ENCODE peak calls at places on chromosomes 3 and 15, in seven cellular contexts. One of them, this sample, is unnamed.

GRCh38 chr3:18208856-18209255 is 216.3 kb downstream of the SATB1 start:
- DNase-seq in nucleus accumbens: no peak
- DNase-seq in HCEC 1CT: no peak
- DNase-seq in activated CD4-positive, alpha-beta T cell treated with anti-CD3 and anti-CD28 coated beads for 1 hour: no peak
- DNase-seq in ELR: no peak
- DNase-seq in C1 segment of cervical spinal cord: no peak
- DNase-seq in ureter: no peak
- DNase-seq in this sample: no peak

GRCh38 chr3:98552232-98553020 is 20.6 kb downstream of the GPR15 start:
- DNase-seq in HCEC 1CT: no peak
- DNase-seq in C1 segment of cervical spinal cord: no peak
- DNase-seq in activated CD4-positive, alpha-beta T cell treated with anti-CD3 and anti-CD28 coated beads for 1 hour: no peak
- DNase-seq in ureter: no peak
- DNase-seq in ELR: no peak
- DNase-seq in nucleus accumbens: no peak
- DNase-seq in this sample: no peak

GRCh38 chr3:12557472-12558105 is 702 bp downstream of the MKRN2 start:
- DNase-seq in ureter: no peak
- DNase-seq in HCEC 1CT: peak
- DNase-seq in ELR: peak
- DNase-seq in activated CD4-positive, alpha-beta T cell treated with anti-CD3 and anti-CD28 coated beads for 1 hour: no peak
- DNase-seq in C1 segment of cervical spinal cord: no peak
- DNase-seq in nucleus accumbens: no peak
- DNase-seq in this sample: no peak

GRCh38 chr3:54970895-54971294 is 43.0 kb upstream of the LRTM1 start:
- DNase-seq in ureter: no peak
- DNase-seq in nucleus accumbens: no peak
- DNase-seq in ELR: peak
- DNase-seq in activated CD4-positive, alpha-beta T cell treated with anti-CD3 and anti-CD28 coated beads for 1 hour: no peak
- DNase-seq in C1 segment of cervical spinal cord: no peak
- DNase-seq in HCEC 1CT: peak
- DNase-seq in this sample: no peak

GRCh38 chr3:171810278-171811058 is at the start of gene PLD1:
- DNase-seq in activated CD4-positive, alpha-beta T cell treated with anti-CD3 and anti-CD28 coated beads for 1 hour: no peak
- DNase-seq in HCEC 1CT: peak
- DNase-seq in C1 segment of cervical spinal cord: peak
- DNase-seq in ureter: peak
- DNase-seq in ELR: peak
- DNase-seq in nucleus accumbens: peak
- DNase-seq in this sample: peak

GRCh38 chr3:65401359-65401810 is 637.3 kb downstream of the MAGI1 start:
- DNase-seq in nucleus accumbens: no peak
- DNase-seq in HCEC 1CT: no peak
- DNase-seq in C1 segment of cervical spinal cord: no peak
- DNase-seq in ELR: no peak
- DNase-seq in activated CD4-positive, alpha-beta T cell treated with anti-CD3 and anti-CD28 coated beads for 1 hour: no peak
- DNase-seq in ureter: no peak
- DNase-seq in this sample: no peak

GRCh38 chr3:45321607-45322391 is 66.6 kb upstream of the LARS2 start:
- DNase-seq in activated CD4-positive, alpha-beta T cell treated with anti-CD3 and anti-CD28 coated beads for 1 hour: no peak
- DNase-seq in C1 segment of cervical spinal cord: no peak
- DNase-seq in HCEC 1CT: no peak
- DNase-seq in ureter: no peak
- DNase-seq in ELR: peak
- DNase-seq in nucleus accumbens: no peak
- DNase-seq in this sample: no peak

GRCh38 chr3:196868297-196868661 is 559 bp downstream of the SENP5 start:
- DNase-seq in nucleus accumbens: no peak
- DNase-seq in ELR: peak
- DNase-seq in ureter: no peak
- DNase-seq in HCEC 1CT: peak
- DNase-seq in C1 segment of cervical spinal cord: peak
- DNase-seq in activated CD4-positive, alpha-beta T cell treated with anti-CD3 and anti-CD28 coated beads for 1 hour: no peak
- DNase-seq in this sample: no peak

GRCh38 chr3:125192190-125193035 is 20.1 kb downstream of the SLC12A8 start:
- DNase-seq in ureter: no peak
- DNase-seq in activated CD4-positive, alpha-beta T cell treated with anti-CD3 and anti-CD28 coated beads for 1 hour: no peak
- DNase-seq in HCEC 1CT: no peak
- DNase-seq in ELR: no peak
- DNase-seq in C1 segment of cervical spinal cord: no peak
- DNase-seq in nucleus accumbens: no peak
- DNase-seq in this sample: no peak

GRCh38 chr3:150170843-150171513 is 200.3 kb upstream of the PFN2 start:
- DNase-seq in activated CD4-positive, alpha-beta T cell treated with anti-CD3 and anti-CD28 coated beads for 1 hour: no peak
- DNase-seq in C1 segment of cervical spinal cord: peak
- DNase-seq in HCEC 1CT: no peak
- DNase-seq in ELR: no peak
- DNase-seq in nucleus accumbens: peak
- DNase-seq in ureter: no peak
- DNase-seq in this sample: peak

GRCh38 chr15:48336940-48337339 is 5.7 kb downstream of the DUT start:
- DNase-seq in ELR: peak
- DNase-seq in HCEC 1CT: no peak
- DNase-seq in C1 segment of cervical spinal cord: no peak
- DNase-seq in ureter: no peak
- DNase-seq in activated CD4-positive, alpha-beta T cell treated with anti-CD3 and anti-CD28 coated beads for 1 hour: no peak
- DNase-seq in nucleus accumbens: no peak
- DNase-seq in this sample: no peak

GRCh38 chr3:48798998-48799397 is 48.7 kb downstream of the PRKAR2A start:
- DNase-seq in ureter: no peak
- DNase-seq in HCEC 1CT: no peak
- DNase-seq in nucleus accumbens: no peak
- DNase-seq in ELR: no peak
- DNase-seq in C1 segment of cervical spinal cord: no peak
- DNase-seq in activated CD4-positive, alpha-beta T cell treated with anti-CD3 and anti-CD28 coated beads for 1 hour: no peak
- DNase-seq in this sample: no peak

GRCh38 chr3:106261915-106262683 is 393.3 kb upstream of the CBLB start:
- DNase-seq in ureter: no peak
- DNase-seq in activated CD4-positive, alpha-beta T cell treated with anti-CD3 and anti-CD28 coated beads for 1 hour: no peak
- DNase-seq in ELR: peak
- DNase-seq in nucleus accumbens: no peak
- DNase-seq in C1 segment of cervical spinal cord: no peak
- DNase-seq in HCEC 1CT: peak
- DNase-seq in this sample: no peak

GRCh38 chr15:68536331-68537095 is 42.3 kb upstream of the CORO2B start:
- DNase-seq in ureter: no peak
- DNase-seq in C1 segment of cervical spinal cord: no peak
- DNase-seq in ELR: peak
- DNase-seq in HCEC 1CT: peak
- DNase-seq in activated CD4-positive, alpha-beta T cell treated with anti-CD3 and anti-CD28 coated beads for 1 hour: no peak
- DNase-seq in nucleus accumbens: no peak
- DNase-seq in this sample: no peak

GRCh38 chr3:160567774-160568173 is 2.4 kb upstream of the KPNA4 start:
- DNase-seq in activated CD4-positive, alpha-beta T cell treated with anti-CD3 and anti-CD28 coated beads for 1 hour: no peak
- DNase-seq in ELR: no peak
- DNase-seq in HCEC 1CT: no peak
- DNase-seq in ureter: no peak
- DNase-seq in C1 segment of cervical spinal cord: no peak
- DNase-seq in nucleus accumbens: no peak
- DNase-seq in this sample: no peak

GRCh38 chr3:159126261-159127020 is 324.6 kb downstream of the MFSD1 start:
- DNase-seq in activated CD4-positive, alpha-beta T cell treated with anti-CD3 and anti-CD28 coated beads for 1 hour: no peak
- DNase-seq in HCEC 1CT: peak
- DNase-seq in ureter: no peak
- DNase-seq in ELR: peak
- DNase-seq in C1 segment of cervical spinal cord: no peak
- DNase-seq in nucleus accumbens: no peak
- DNase-seq in this sample: no peak

GRCh38 chr3:139520028-139520737 is 19.4 kb downstream of the RBP1 start:
- DNase-seq in HCEC 1CT: no peak
- DNase-seq in nucleus accumbens: no peak
- DNase-seq in activated CD4-positive, alpha-beta T cell treated with anti-CD3 and anti-CD28 coated beads for 1 hour: no peak
- DNase-seq in ELR: no peak
- DNase-seq in ureter: no peak
- DNase-seq in C1 segment of cervical spinal cord: no peak
- DNase-seq in this sample: no peak

GRCh38 chr3:98553751-98554150 is 22.0 kb downstream of the GPR15 start:
- DNase-seq in ureter: no peak
- DNase-seq in HCEC 1CT: no peak
- DNase-seq in ELR: no peak
- DNase-seq in nucleus accumbens: no peak
- DNase-seq in activated CD4-positive, alpha-beta T cell treated with anti-CD3 and anti-CD28 coated beads for 1 hour: no peak
- DNase-seq in C1 segment of cervical spinal cord: no peak
- DNase-seq in this sample: no peak

GRCh38 chr15:34275154-34275553 is 50.3 kb downstream of the EMC4 start:
- DNase-seq in ureter: no peak
- DNase-seq in HCEC 1CT: peak
- DNase-seq in activated CD4-positive, alpha-beta T cell treated with anti-CD3 and anti-CD28 coated beads for 1 hour: no peak
- DNase-seq in ELR: peak
- DNase-seq in nucleus accumbens: no peak
- DNase-seq in C1 segment of cervical spinal cord: no peak
- DNase-seq in this sample: no peak

GRCh38 chr3:65914740-65915366 is 123.9 kb downstream of the MAGI1 start:
- DNase-seq in ELR: peak
- DNase-seq in activated CD4-positive, alpha-beta T cell treated with anti-CD3 and anti-CD28 coated beads for 1 hour: no peak
- DNase-seq in ureter: no peak
- DNase-seq in C1 segment of cervical spinal cord: no peak
- DNase-seq in nucleus accumbens: no peak
- DNase-seq in HCEC 1CT: peak
- DNase-seq in this sample: no peak

GRCh38 chr15:81531141-81531592 is 157.2 kb upstream of the TMC3 start:
- DNase-seq in nucleus accumbens: no peak
- DNase-seq in C1 segment of cervical spinal cord: no peak
- DNase-seq in ELR: peak
- DNase-seq in ureter: no peak
- DNase-seq in activated CD4-positive, alpha-beta T cell treated with anti-CD3 and anti-CD28 coated beads for 1 hour: no peak
- DNase-seq in HCEC 1CT: peak
- DNase-seq in this sample: no peak

GRCh38 chr3:57893156-57893555 is 115.1 kb upstream of the FLNB start:
- DNase-seq in activated CD4-positive, alpha-beta T cell treated with anti-CD3 and anti-CD28 coated beads for 1 hour: no peak
- DNase-seq in C1 segment of cervical spinal cord: no peak
- DNase-seq in nucleus accumbens: no peak
- DNase-seq in HCEC 1CT: no peak
- DNase-seq in ureter: no peak
- DNase-seq in ELR: no peak
- DNase-seq in this sample: no peak

GRCh38 chr3:72892081-72892763 is 4.4 kb downstream of the GXYLT2 start:
- DNase-seq in ELR: peak
- DNase-seq in nucleus accumbens: peak
- DNase-seq in HCEC 1CT: peak
- DNase-seq in ureter: no peak
- DNase-seq in activated CD4-positive, alpha-beta T cell treated with anti-CD3 and anti-CD28 coated beads for 1 hour: no peak
- DNase-seq in C1 segment of cervical spinal cord: peak
- DNase-seq in this sample: peak

GRCh38 chr3:129587559-129588210 is 18.8 kb downstream of the PLXND1 start:
- DNase-seq in activated CD4-positive, alpha-beta T cell treated with anti-CD3 and anti-CD28 coated beads for 1 hour: no peak
- DNase-seq in ureter: no peak
- DNase-seq in ELR: peak
- DNase-seq in nucleus accumbens: no peak
- DNase-seq in C1 segment of cervical spinal cord: no peak
- DNase-seq in HCEC 1CT: no peak
- DNase-seq in this sample: no peak

GRCh38 chr15:27827336-27827735 is 271.8 kb downstream of the OCA2 start:
- DNase-seq in C1 segment of cervical spinal cord: no peak
- DNase-seq in ureter: no peak
- DNase-seq in HCEC 1CT: no peak
- DNase-seq in nucleus accumbens: no peak
- DNase-seq in activated CD4-positive, alpha-beta T cell treated with anti-CD3 and anti-CD28 coated beads for 1 hour: no peak
- DNase-seq in ELR: no peak
- DNase-seq in this sample: no peak

GRCh38 chr3:142888099-142888483 is 792 bp downstream of the PCOLCE2 start:
- DNase-seq in ureter: no peak
- DNase-seq in ELR: peak
- DNase-seq in activated CD4-positive, alpha-beta T cell treated with anti-CD3 and anti-CD28 coated beads for 1 hour: no peak
- DNase-seq in HCEC 1CT: no peak
- DNase-seq in nucleus accumbens: no peak
- DNase-seq in C1 segment of cervical spinal cord: no peak
- DNase-seq in this sample: no peak

GRCh38 chr3:165748094-165748493 is 89.1 kb downstream of the BCHE start:
- DNase-seq in nucleus accumbens: no peak
- DNase-seq in ureter: no peak
- DNase-seq in C1 segment of cervical spinal cord: no peak
- DNase-seq in HCEC 1CT: no peak
- DNase-seq in ELR: no peak
- DNase-seq in activated CD4-positive, alpha-beta T cell treated with anti-CD3 and anti-CD28 coated beads for 1 hour: no peak
- DNase-seq in this sample: no peak

GRCh38 chr3:61936344-61936937 is 375.1 kb downstream of the PTPRG start:
- DNase-seq in HCEC 1CT: peak
- DNase-seq in ureter: no peak
- DNase-seq in activated CD4-positive, alpha-beta T cell treated with anti-CD3 and anti-CD28 coated beads for 1 hour: no peak
- DNase-seq in nucleus accumbens: no peak
- DNase-seq in ELR: peak
- DNase-seq in C1 segment of cervical spinal cord: no peak
- DNase-seq in this sample: no peak

GRCh38 chr3:185537369-185537970 is 14.9 kb downstream of the LIPH start:
- DNase-seq in activated CD4-positive, alpha-beta T cell treated with anti-CD3 and anti-CD28 coated beads for 1 hour: no peak
- DNase-seq in nucleus accumbens: no peak
- DNase-seq in HCEC 1CT: peak
- DNase-seq in ureter: peak
- DNase-seq in C1 segment of cervical spinal cord: no peak
- DNase-seq in ELR: peak
- DNase-seq in this sample: no peak

GRCh38 chr15:69762373-69763148 is 309.9 kb downstream of the RPLP1 start:
- DNase-seq in ureter: no peak
- DNase-seq in HCEC 1CT: no peak
- DNase-seq in activated CD4-positive, alpha-beta T cell treated with anti-CD3 and anti-CD28 coated beads for 1 hour: no peak
- DNase-seq in C1 segment of cervical spinal cord: no peak
- DNase-seq in nucleus accumbens: no peak
- DNase-seq in ELR: no peak
- DNase-seq in this sample: no peak

GRCh38 chr3:114471478-114471877 is 177.7 kb downstream of the TIGIT start:
- DNase-seq in ureter: no peak
- DNase-seq in ELR: no peak
- DNase-seq in C1 segment of cervical spinal cord: no peak
- DNase-seq in nucleus accumbens: no peak
- DNase-seq in activated CD4-positive, alpha-beta T cell treated with anti-CD3 and anti-CD28 coated beads for 1 hour: no peak
- DNase-seq in HCEC 1CT: no peak
- DNase-seq in this sample: no peak

GRCh38 chr3:122406198-122406597 is 9.7 kb downstream of the WDR5B start:
- DNase-seq in ureter: no peak
- DNase-seq in ELR: no peak
- DNase-seq in activated CD4-positive, alpha-beta T cell treated with anti-CD3 and anti-CD28 coated beads for 1 hour: no peak
- DNase-seq in C1 segment of cervical spinal cord: no peak
- DNase-seq in nucleus accumbens: no peak
- DNase-seq in HCEC 1CT: no peak
- DNase-seq in this sample: no peak

GRCh38 chr15:42158941-42159340 is 2.5 kb upstream of the PLA2G4F start:
- DNase-seq in activated CD4-positive, alpha-beta T cell treated with anti-CD3 and anti-CD28 coated beads for 1 hour: no peak
- DNase-seq in ELR: no peak
- DNase-seq in HCEC 1CT: no peak
- DNase-seq in nucleus accumbens: no peak
- DNase-seq in ureter: no peak
- DNase-seq in C1 segment of cervical spinal cord: no peak
- DNase-seq in this sample: no peak

GRCh38 chr3:24657870-24658535 is 163.4 kb upstream of the THRB start:
- DNase-seq in C1 segment of cervical spinal cord: no peak
- DNase-seq in ureter: no peak
- DNase-seq in HCEC 1CT: no peak
- DNase-seq in activated CD4-positive, alpha-beta T cell treated with anti-CD3 and anti-CD28 coated beads for 1 hour: no peak
- DNase-seq in ELR: no peak
- DNase-seq in nucleus accumbens: no peak
- DNase-seq in this sample: no peak

GRCh38 chr3:13173186-13173585 is 100.0 kb upstream of the IQSEC1 start:
- DNase-seq in nucleus accumbens: no peak
- DNase-seq in HCEC 1CT: no peak
- DNase-seq in ELR: no peak
- DNase-seq in ureter: no peak
- DNase-seq in C1 segment of cervical spinal cord: no peak
- DNase-seq in activated CD4-positive, alpha-beta T cell treated with anti-CD3 and anti-CD28 coated beads for 1 hour: no peak
- DNase-seq in this sample: no peak

GRCh38 chr15:68818088-68818670 is 2.5 kb downstream of the ANP32A start:
- DNase-seq in nucleus accumbens: peak
- DNase-seq in C1 segment of cervical spinal cord: peak
- DNase-seq in ELR: peak
- DNase-seq in ureter: peak
- DNase-seq in activated CD4-positive, alpha-beta T cell treated with anti-CD3 and anti-CD28 coated beads for 1 hour: peak
- DNase-seq in HCEC 1CT: peak
- DNase-seq in this sample: peak

GRCh38 chr3:114745322-114746240 is 401.5 kb downstream of the ZBTB20 start:
- DNase-seq in ELR: peak
- DNase-seq in ureter: no peak
- DNase-seq in nucleus accumbens: no peak
- DNase-seq in C1 segment of cervical spinal cord: no peak
- DNase-seq in HCEC 1CT: peak
- DNase-seq in activated CD4-positive, alpha-beta T cell treated with anti-CD3 and anti-CD28 coated beads for 1 hour: no peak
- DNase-seq in this sample: no peak

GRCh38 chr3:54999801-55000200 is 71.9 kb upstream of the LRTM1 start:
- DNase-seq in C1 segment of cervical spinal cord: no peak
- DNase-seq in nucleus accumbens: no peak
- DNase-seq in activated CD4-positive, alpha-beta T cell treated with anti-CD3 and anti-CD28 coated beads for 1 hour: no peak
- DNase-seq in ELR: no peak
- DNase-seq in ureter: no peak
- DNase-seq in HCEC 1CT: no peak
- DNase-seq in this sample: no peak